ENCODE peak calls at places on chromosomes 11 and 22, in nine cellular contexts. V, E, Z, T, S, A, Q, X and B are unnamed samples. For H3K27me3 and H3K9me2, the result is how much of the 10 kb centered on the place peaks cover.

GRCh38 chr11:112719736-112720525 is 241.3 kb upstream of the NCAM1 start:
- DNase-seq in Z (no peak), V (no peak), S (no peak), T (no peak), X (no peak), Q (no peak), E (no peak), A (no peak), B (no peak)

GRCh38 chr11:75118577-75118976 is 21.9 kb upstream of the OR2AT4 start:
- DNase-seq in X (no peak), V (no peak), E (no peak), A (no peak), Z (no peak), T (no peak), S (no peak), Q (no peak), B (no peak)

GRCh38 chr11:29334781-29335140 is 682.1 kb downstream of the KCNA4 start:
- DNase-seq in A (no peak), T (no peak), Q (no peak), X (no peak), S (peak), E (no peak), V (no peak), Z (no peak), B (no peak)

GRCh38 chr11:28169816-28170215 is 61.6 kb downstream of the METTL15 start:
- DNase-seq in A (no peak), Z (no peak), E (no peak), Q (no peak), T (no peak), S (peak), X (no peak), V (no peak), B (no peak)

GRCh38 chr11:59802639-59803176 is 7.9 kb downstream of the MRPL16 start:
- DNase-seq in E (peak), Z (peak), A (peak), V (peak), T (peak), S (peak), X (peak), Q (peak), B (peak)

GRCh38 chr11:84419576-84419975 is 1133.4 kb upstream of the CCDC90B start:
- DNase-seq in T (no peak), E (no peak), A (no peak), X (no peak), V (no peak), Q (no peak), S (no peak), Z (no peak), B (no peak)

GRCh38 chr11:13210424-13210823 is 67.2 kb upstream of the BMAL1 start:
- DNase-seq in Q (peak), E (peak), V (peak), Z (peak), T (peak), X (peak), A (peak), S (peak), B (peak)

GRCh38 chr11:87600938-87601337 is 563.2 kb downstream of the TMEM135 start:
- DNase-seq in V (no peak), Q (no peak), E (no peak), Z (no peak), X (no peak), A (no peak), S (peak), T (no peak), B (no peak)

GRCh38 chr11:47955356-47955755 is 25.0 kb upstream of the PTPRJ start:
- DNase-seq in S (no peak), Q (peak), A (no peak), T (no peak), X (peak), Z (no peak), V (no peak), E (no peak), B (peak)

GRCh38 chr11:89182773-89183172 is 5.1 kb downstream of the TYR start:
- DNase-seq in Q (no peak), V (no peak), S (peak), A (no peak), E (no peak), X (no peak), T (no peak), Z (no peak), B (no peak)

GRCh38 chr11:66974724-66975402 is at the start of gene C11orf86:
- DNase-seq in V (no peak), A (no peak), T (no peak), Q (peak), S (no peak), Z (peak), X (no peak), E (peak), B (no peak)

GRCh38 chr22:32803020-32803758 is 1.7 kb downstream of the TIMP3 start:
- DNase-seq in S (peak), X (no peak), Q (no peak), E (no peak), A (no peak), T (no peak), V (no peak), Z (peak), B (no peak)

DNA sequence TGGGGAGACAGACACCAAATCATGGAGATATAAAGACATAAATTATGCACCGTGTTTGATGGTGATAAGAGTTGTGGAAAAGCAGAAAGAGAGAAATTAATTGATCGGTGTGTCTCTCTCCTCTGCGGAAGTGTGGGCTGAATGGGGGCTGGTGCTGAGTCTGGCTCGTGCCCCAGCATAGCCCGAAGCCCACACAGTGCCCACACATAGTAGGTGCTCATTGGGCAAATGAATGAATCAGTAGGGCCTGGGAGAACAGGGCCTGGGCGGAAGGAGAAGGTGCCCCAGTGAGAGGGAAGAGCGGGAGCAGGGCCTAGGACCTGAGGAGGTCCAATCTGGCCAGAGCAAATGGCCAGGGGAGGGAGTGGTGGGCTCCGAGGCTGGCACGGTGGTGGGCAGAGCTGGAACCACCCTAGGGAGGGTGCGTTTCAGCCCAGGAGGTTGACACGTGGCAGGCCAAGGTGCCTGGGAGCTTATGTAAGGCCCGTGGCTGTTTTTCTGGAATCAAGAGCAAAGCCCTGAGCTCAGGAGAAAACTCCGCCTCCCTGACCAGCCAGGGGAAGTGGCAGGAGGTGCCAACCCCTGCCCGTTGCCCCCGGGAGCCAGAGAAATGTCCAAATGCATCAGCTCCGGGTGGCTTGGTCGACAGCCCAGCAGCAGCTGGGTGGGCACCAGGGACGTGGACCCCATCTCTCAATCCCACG is 2.1 kb upstream of the CACNA1I start:
- DNase-seq in Z (no peak), V (no peak), X (no peak), A (no peak), E (no peak), S (no peak), T (no peak), Q (no peak), B (no peak)
- H3K27me3 ChIP-seq in Z (under half), V (under half), X (under half), A (under half), E (under half), S (under half), T (under half), Q (under half), B (under half)

GRCh38 chr11:71252782-71253730 is 679 bp upstream of the SHANK2 start:
- DNase-seq in Q (peak), Z (peak), E (peak), X (no peak), A (peak), S (peak), V (peak), T (no peak), B (no peak)

GRCh38 chr11:71250512-71251158 is 1.7 kb downstream of the SHANK2 start:
- DNase-seq in Z (no peak), T (no peak), Q (peak), S (no peak), E (no peak), X (no peak), A (no peak), V (no peak), B (no peak)

GRCh38 chr11:71251761-71252433 is 480 bp downstream of the SHANK2 start:
- DNase-seq in Z (no peak), S (peak), V (no peak), E (peak), Q (peak), X (peak), A (peak), T (peak), B (no peak)

GRCh38 chr11:71252434-71252781 is at the start of gene SHANK2:
- DNase-seq in T (peak), Z (no peak), E (peak), Q (peak), A (peak), X (no peak), S (no peak), V (no peak), B (no peak)

GRCh38 chr11:71251159-71251721 is 1.1 kb downstream of the SHANK2 start:
- DNase-seq in X (no peak), S (peak), Q (peak), V (no peak), T (peak), Z (no peak), A (peak), E (peak), B (no peak)
- H3K9me2 ChIP-seq in X (under half), S (under half), Q (under half), V (under half), T (under half), Z (under half), A (under half), E (under half), B (under half)

DNA sequence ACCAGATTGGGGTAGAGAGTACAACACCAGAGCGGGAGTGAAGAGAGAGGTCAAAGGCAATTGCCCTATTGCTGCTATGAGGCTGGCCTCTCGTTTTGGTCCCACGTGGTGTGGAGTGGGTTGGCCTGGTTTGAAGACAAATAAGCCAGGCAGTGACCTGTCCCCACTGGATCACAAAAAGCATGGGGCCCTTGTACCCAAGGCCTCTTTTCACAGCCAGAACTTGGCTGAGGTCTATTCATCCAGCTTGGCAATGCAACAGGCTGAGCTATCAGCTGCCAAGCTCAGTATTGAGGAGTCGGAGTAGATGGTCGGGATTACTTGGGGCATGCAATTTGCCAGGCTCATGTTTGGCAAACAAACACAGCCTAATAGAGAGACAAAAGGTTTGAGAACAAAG is 19.2 kb upstream of the GALNT18 start:
- DNase-seq in Q (no peak), Z (no peak), T (no peak), A (no peak), V (no peak), E (no peak), X (no peak), S (no peak), B (no peak)
- H3K27me3 ChIP-seq in Q (under half), Z (under half), T (under half), A (under half), V (under half), E (under half), X (under half), S (half or more), B (under half)

DNA sequence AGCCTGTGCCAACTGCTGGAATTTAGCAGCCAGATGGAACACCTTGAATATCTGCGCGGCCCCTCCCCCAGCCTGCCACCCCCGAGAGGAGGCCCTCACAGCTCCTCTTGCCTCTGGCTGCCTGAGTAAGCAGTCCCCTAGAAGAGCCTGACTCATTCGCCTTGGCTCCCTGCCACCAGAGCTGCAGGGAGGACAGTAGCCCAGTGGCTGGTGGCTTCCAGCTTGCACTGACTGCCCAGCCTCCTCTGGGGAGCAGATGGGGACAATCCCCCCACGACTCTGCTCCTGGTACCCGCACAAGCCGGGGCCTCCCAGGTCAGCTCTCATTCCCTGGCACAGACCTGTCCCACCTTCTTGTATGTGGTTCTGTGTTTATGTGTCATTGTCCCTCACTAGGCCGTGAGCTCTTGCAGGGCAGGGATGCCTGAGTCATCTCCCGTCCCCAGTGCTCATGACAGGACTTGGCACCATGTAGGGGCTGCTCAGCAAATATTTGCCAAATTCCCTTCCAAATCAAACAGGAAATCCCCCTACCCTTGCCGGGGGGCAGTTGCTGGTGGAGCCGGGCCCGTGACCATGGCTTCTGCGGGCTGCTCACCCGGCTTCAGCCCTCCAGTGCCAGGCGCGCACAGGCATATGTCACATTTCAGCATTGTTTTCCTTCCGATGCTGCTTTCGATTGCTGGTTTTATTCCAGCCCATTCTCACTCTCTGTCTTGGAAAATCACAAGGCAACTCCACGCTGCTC is 43.6 kb downstream of the CACNG2 start:
- DNase-seq in A (peak), T (peak), Q (no peak), X (no peak), S (peak), V (peak), Z (peak), E (peak), B (no peak)
- H3K9me2 ChIP-seq in A (under half), T (under half), Q (under half), X (under half), S (under half), V (under half), Z (under half), E (under half), B (under half)

GRCh38 chr22:23181763-23182288 is 1.5 kb downstream of the BCR start:
- DNase-seq in S (no peak), X (no peak), T (no peak), A (no peak), V (no peak), Q (peak), E (no peak), Z (no peak), B (peak)
- H3K27me3 ChIP-seq in S (under half), X (under half), T (under half), A (under half), V (under half), Q (under half), E (under half), Z (under half), B (under half)

GRCh38 chr11:110243804-110244203 is 52.6 kb downstream of the RDX start:
- DNase-seq in A (peak), S (no peak), V (no peak), Z (no peak), T (no peak), E (no peak), Q (no peak), X (no peak), B (no peak)
- H3K9me2 ChIP-seq in A (under half), S (under half), V (under half), Z (under half), T (under half), E (under half), Q (under half), X (under half), B (under half)

DNA sequence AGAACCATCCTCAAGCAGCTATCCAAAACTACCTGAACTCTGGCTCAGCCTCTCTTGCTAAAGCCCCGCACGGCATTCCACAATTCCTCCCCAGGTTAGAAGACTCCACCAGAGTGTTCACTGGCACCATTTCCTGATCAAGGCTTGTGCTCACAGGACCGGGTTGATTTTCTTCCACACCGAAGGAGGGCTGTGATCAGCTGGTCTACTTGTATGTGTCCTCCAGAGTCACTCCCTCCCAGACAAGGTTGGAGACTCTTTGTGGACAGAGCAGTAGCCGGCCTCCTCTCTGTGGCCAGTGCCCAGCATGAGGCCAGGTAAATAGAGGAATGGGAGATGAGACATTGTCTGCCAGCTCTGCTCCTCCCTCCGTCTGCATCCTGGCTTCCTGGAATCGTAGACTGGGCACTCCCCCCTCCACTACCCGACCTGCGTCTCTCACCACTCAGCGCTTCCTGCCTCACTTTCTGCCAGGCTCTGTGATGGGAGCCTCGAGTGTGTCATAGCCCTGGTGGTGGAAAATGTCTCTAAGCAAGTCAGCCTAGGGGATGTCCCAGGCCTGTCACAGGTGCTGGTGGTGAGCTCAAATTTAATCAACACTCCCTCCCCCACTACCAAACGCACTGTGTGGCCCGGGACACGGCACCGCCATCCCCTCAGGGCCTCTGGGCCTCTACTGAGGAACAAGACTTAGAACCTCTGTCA is 12.5 kb upstream of the TMPRSS6 start:
- DNase-seq in X (no peak), V (no peak), A (peak), S (peak), Z (peak), E (peak), T (peak), Q (peak), B (peak)
- H3K27me3 ChIP-seq in X (under half), V (under half), A (under half), S (under half), Z (under half), E (under half), T (under half), Q (under half), B (under half)

GRCh38 chr22:37516456-37516855 is 2.8 kb downstream of the CARD10 start:
- DNase-seq in T (no peak), Q (no peak), X (no peak), S (no peak), A (no peak), Z (no peak), V (no peak), E (no peak), B (no peak)
- H3K9me2 ChIP-seq in T (under half), Q (under half), X (under half), S (under half), A (under half), Z (under half), V (under half), E (under half), B (under half)

DNA sequence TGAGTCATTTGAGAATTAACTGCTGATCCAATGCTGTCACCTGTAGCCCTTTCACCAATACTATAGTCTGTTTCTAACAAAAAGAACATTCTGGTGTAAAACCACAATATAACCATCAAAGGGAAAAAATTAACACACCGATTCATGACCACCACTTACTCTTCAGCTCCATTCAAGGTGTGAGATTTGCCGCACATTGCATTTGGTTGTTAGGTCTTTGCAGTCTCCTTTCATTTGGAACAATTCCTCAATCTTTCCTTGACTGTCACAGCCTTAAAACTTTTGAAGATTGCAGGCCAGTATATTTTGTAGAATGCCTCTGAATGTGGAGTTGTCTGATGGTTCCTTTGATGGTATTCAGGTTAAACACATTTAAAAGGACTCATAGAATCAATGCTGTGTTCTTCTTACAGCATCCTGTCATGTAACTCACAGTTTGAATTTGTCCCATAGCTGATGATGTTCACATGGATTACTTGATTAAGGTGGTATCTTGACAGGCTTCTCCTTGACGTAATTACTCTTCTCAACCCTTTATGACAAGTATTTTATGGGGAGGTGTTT is 63.6 kb downstream of the TNRC6B start:
- DNase-seq in Q (no peak), X (no peak), E (no peak), A (no peak), Z (no peak), S (no peak), V (no peak), T (no peak), B (no peak)
- H3K27me3 ChIP-seq in Q (under half), X (under half), E (under half), A (under half), Z (under half), S (under half), V (under half), T (under half), B (under half)

DNA sequence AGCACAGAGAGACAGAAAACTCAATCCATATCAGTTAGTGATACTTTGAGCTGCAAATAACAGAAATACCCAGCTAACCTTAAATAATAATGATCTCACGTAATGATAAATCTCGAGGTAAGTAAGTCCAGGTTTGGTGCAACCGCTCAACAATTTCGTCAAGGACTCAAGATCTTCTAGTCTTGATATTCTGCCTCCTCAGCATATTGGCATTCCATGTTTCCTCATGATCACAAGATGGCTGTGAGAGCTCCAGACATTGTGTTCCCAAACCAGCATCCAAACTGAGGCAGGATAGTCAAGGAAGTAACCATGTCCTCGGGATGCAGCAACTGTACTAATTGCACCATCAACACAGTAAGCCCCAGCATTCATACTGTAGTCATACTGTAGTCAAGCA is 7.5 kb upstream of the LARGE1 start:
- DNase-seq in T (no peak), V (no peak), X (no peak), S (no peak), Q (no peak), E (no peak), A (no peak), Z (no peak), B (no peak)
- H3K9me2 ChIP-seq in T (under half), V (under half), X (under half), S (under half), Q (under half), E (under half), A (under half), Z (under half), B (under half)